ENCODE peak calls at places on chromosomes 11 and 22, in four cellular contexts. D, U, O and H are unnamed samples.

GRCh38 chr11:60942970-60943565 is 8.9 kb downstream of the SLC15A3 start:
- DNase-seq in D (no peak), O (no peak), U (no peak), H (no peak)

GRCh38 chr11:64413417-64413816 is 54.5 kb downstream of the RPS6KA4 start:
- DNase-seq in D (no peak), U (no peak), O (no peak), H (no peak)

GRCh38 chr11:83122766-83123165 is 34.2 kb upstream of the PCF11 start:
- DNase-seq in U (no peak), O (no peak), D (no peak), H (no peak)

GRCh38 chr11:94129505-94130335 is 1.1 kb downstream of the PANX1 start:
- DNase-seq in O (no peak), D (no peak), U (peak; percentile 33), H (no peak)

GRCh38 chr11:10858505-10859360 is 880 bp upstream of the ZBED5 start:
- DNase-seq in U (peak; percentile 76), D (peak; percentile 50), O (peak; percentile 11), H (peak; percentile 63)

GRCh38 chr11:76668362-76669155 is 2.0 kb downstream of the LRRC32 start:
- DNase-seq in D (no peak), U (no peak), O (no peak), H (no peak)

GRCh38 chr11:14384338-14384737 is 25.4 kb upstream of the RRAS2 start:
- DNase-seq in O (no peak), D (no peak), U (no peak), H (no peak)

GRCh38 chr11:82174610-82175009 is 559.1 kb downstream of the FAM181B start:
- DNase-seq in U (peak; percentile 46), O (no peak), D (peak; percentile 4), H (peak; percentile 8)

GRCh38 chr11:61107888-61108287 is 5.6 kb downstream of the CD5 start:
- DNase-seq in U (no peak), O (no peak), D (no peak), H (no peak)

GRCh38 chr11:368414-369335 is 624 bp upstream of the B4GALNT4 start:
- DNase-seq in D (peak; percentile 27), O (no peak), U (no peak), H (no peak)

GRCh38 chr11:102386376-102386775 is 39.4 kb downstream of the BIRC2 start:
- DNase-seq in D (no peak), U (no peak), O (no peak), H (no peak)

GRCh38 chr11:102391549-102392237 is 44.7 kb downstream of the BIRC2 start:
- DNase-seq in U (no peak), O (no peak), D (no peak), H (no peak)

GRCh38 chr11:102387056-102387781 is 40.2 kb downstream of the BIRC2 start:
- DNase-seq in U (no peak), D (no peak), O (no peak), H (no peak)

GRCh38 chr11:102390667-102391449 is 43.8 kb downstream of the BIRC2 start:
- DNase-seq in U (peak; percentile 69), D (peak; percentile 70), O (no peak), H (peak; percentile 38)

DNA sequence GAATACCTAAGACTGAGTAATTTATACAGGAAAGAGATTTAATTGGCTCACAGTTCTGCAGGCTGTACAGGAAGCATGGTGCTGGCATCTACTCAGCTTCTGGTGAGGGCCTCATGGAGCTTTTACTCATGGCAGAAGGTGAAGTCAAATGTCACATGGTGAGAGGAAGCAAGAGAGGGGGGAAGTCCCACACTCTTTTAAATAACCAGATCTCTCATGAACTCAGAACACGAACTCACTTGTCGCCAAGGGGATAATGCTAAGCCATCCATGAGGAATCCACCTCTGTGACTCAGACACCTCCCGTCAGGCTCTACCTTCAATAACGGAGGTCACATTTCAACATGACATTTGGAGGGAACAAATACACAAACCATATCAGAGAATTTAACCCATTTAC is 42.2 kb downstream of the BIRC2 start:
- DNase-seq in O (no peak), U (no peak), D (no peak), H (no peak)
- TF ChIP-seq SUZ12 in O (no peak), U (no peak), D (no peak), H (no peak)

DNA sequence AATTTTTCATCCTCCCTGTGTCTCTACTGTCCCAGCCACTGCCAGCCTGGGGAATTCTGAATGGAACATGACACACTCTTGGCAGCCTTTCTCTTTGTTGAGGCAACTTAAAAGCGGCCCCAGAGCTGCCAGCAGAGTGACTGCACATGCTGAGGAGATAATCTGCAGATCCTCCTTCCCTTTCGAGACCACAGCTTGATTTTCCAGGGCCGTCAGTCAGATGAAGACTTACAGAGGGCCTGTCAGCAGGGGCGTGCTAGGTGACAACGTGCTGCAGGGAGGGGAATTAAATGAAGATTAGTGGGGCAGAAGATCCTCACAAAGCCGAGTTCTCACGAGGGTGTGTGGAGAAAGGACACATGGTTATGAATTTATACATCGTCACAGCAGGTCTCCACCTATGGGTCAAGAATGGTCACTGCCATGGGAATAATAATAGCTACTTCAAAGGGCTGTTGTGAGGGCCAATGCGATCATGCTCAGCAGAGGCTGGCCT is 193.5 kb upstream of the PITPNB start:
- DNase-seq in U (no peak), D (peak; percentile 25), O (no peak), H (no peak)
- H3K4me3 ChIP-seq in U (no peak overlapping the region), D (no peak overlapping the region), O (no peak overlapping the region), H (no peak overlapping the region)

GRCh38 chr11:20715464-20715863 is 46.1 kb downstream of the NELL1 start:
- DNase-seq in U (no peak), O (no peak), D (no peak), H (no peak)

GRCh38 chr11:20707876-20708275 is 38.5 kb downstream of the NELL1 start:
- DNase-seq in U (no peak), D (no peak), O (no peak), H (no peak)

DNA sequence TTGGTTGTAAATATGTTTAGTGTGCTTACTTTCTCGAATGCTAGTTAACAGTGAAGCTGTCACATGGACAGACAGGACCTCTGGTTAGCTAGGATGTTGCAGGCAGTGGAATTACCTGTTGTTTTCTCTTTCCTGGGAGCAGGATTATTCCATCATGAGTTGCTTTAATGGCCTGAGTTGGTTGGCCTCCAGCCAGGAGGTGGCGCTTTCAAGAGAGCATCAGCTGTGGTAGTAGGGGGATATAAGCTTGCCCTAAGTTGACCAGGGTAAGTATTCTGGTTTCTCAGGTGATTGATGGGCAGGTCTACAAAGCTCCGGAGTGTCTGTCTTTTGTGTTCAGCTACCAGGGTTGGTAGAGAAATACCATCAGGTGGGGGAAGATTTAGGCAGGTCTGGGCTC is 43.5 kb downstream of the NELL1 start:
- DNase-seq in O (no peak), U (no peak), D (no peak), H (no peak)
- TF ChIP-seq SUZ12 in O (no peak), U (no peak), D (no peak), H (no peak)

GRCh38 chr11:119625206-119625988 is 103.6 kb downstream of the NECTIN1 start:
- DNase-seq in D (no peak), O (no peak), U (no peak), H (no peak)
- H3K4me3 ChIP-seq in D (no peak overlapping the region), O (no peak overlapping the region), U (no peak overlapping the region), H (no peak overlapping the region)

GRCh38 chr11:70913715-70914231 is 338.6 kb downstream of the SHANK2 start:
- DNase-seq in U (peak; percentile 58), O (no peak), D (no peak), H (no peak)

GRCh38 chr11:70914496-70914895 is 337.9 kb downstream of the SHANK2 start:
- DNase-seq in O (no peak), U (no peak), D (no peak), H (no peak)

GRCh38 chr11:70918242-70918641 is 334.1 kb downstream of the SHANK2 start:
- DNase-seq in U (no peak), D (no peak), O (no peak), H (no peak)

GRCh38 chr11:70915158-70915795 is 337.1 kb downstream of the SHANK2 start:
- DNase-seq in U (no peak), O (no peak), D (no peak), H (no peak)

DNA sequence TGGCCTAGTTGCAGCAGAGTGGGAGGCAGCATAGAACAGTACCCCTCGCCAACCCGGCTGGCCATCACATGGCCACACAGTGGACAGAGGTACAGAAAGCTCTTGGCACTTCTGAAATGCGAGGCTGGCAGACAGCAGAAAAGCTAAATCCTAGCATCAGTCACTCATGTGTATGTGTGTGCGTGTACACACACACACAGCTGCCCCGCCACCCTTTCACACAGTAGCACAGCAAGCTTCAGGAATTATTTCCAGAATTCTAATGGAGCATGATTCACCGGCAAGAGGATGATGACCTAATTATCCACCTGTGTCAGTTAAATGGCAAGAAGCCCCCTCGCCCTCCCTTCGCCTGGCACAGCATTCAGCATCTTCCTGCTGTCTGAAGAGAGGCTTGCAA is 336.1 kb downstream of the SHANK2 start:
- DNase-seq in O (no peak), D (no peak), U (no peak), H (no peak)
- TF ChIP-seq SUZ12 in O (no peak), D (no peak), U (no peak), H (no peak)

DNA sequence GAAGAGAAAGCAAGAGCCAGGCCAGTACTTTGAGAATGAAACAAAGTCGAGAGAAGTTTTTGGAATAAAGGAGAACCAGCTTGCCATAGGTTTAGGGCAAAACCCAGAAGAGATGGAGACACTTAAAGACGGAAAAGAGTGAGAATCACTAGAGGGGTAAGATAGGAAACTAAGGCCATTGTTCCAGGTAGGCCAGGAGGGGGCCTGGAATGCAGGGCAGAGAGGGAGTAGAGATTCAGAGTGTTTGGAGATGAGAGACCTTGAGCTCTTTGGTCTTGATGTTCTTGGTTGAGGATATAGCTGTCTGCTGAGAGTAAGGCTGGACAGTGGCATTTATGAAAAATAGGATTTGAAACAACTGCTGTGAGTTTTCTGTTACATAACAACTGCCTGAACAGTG is 263.3 kb upstream of the POU2AF2 start:
- DNase-seq in U (no peak), O (no peak), D (no peak), H (no peak)
- H3K4me3 ChIP-seq in U (no peak overlapping the region), O (no peak overlapping the region), D (no peak overlapping the region), H (no peak overlapping the region)

GRCh38 chr11:3614742-3615171 is 27.0 kb downstream of the ART5 start:
- DNase-seq in O (peak; percentile 31), D (no peak), U (no peak), H (no peak)
- TF ChIP-seq SUZ12 in O (no peak), D (no peak), U (no peak), H (no peak)

GRCh38 chr22:37053310-37054077 is 2.0 kb downstream of the KCTD17 start:
- DNase-seq in U (no peak), O (no peak), D (no peak), H (no peak)
- H3K4me3 ChIP-seq in U (no peak overlapping the region), O (no peak overlapping the region), D (no peak overlapping the region), H (no peak overlapping the region)

GRCh38 chr11:16322190-16322589 is 34.2 kb downstream of the SOX6 start:
- DNase-seq in O (no peak), U (no peak), D (no peak), H (no peak)
- TF ChIP-seq SUZ12 in O (no peak), U (no peak), D (no peak), H (no peak)

GRCh38 chr22:38923463-38924196 is 33.8 kb upstream of the APOBEC3A start:
- DNase-seq in D (peak; percentile 88), O (no peak), U (no peak), H (no peak)

GRCh38 chr22:38925571-38926041 is 31.8 kb upstream of the APOBEC3A start:
- DNase-seq in D (no peak), U (no peak), O (no peak), H (no peak)

GRCh38 chr22:38924197-38924952 is 33.0 kb upstream of the APOBEC3A start:
- DNase-seq in D (peak; percentile 97), U (no peak), O (no peak), H (no peak)

GRCh38 chr22:38930512-38930911 is 26.9 kb upstream of the APOBEC3A start:
- DNase-seq in U (no peak), O (no peak), D (peak; percentile 37), H (no peak)

GRCh38 chr22:38927033-38927789 is 30.2 kb upstream of the APOBEC3A start:
- DNase-seq in O (peak; percentile 7), D (no peak), U (peak; percentile 86), H (peak; percentile 36)
- H3K4me3 ChIP-seq in O (no peak overlapping the region), D (no peak overlapping the region), U (peak overlapping the region; percentile 12), H (peak overlapping the region; percentile 3)